ENCODE peak calls at places on chromosomes 4 and X, in six cellular contexts. R is AG08395; X is NCI-H748 treated with DMSO at 0.1 percent for 48 hours; G is GM12864; F is H9; Z is activated CD4-positive, CD25-positive, alpha-beta regulatory T cell treated with anti-CD3 and anti-CD28 coated beads, Interleukin-2, amount 50 U/mL, for 16 hours. V is an unnamed sample.

GRCh38 chr4:112183252-112183651 is 38.0 kb downstream of the FAM241A start:
- DNase-seq in G (no peak), F (no peak), Z (no peak), R (no peak), X (no peak), V (no peak)

GRCh38 chr4:90441770-90442169 is 314.6 kb downstream of the CCSER1 start:
- DNase-seq in X (no peak), R (no peak), F (no peak), G (no peak), Z (no peak), V (no peak)

GRCh38 chr4:155900402-155900801 is 3.1 kb upstream of the TDO2 start:
- DNase-seq in Z (no peak), G (no peak), F (no peak), X (no peak), R (peak; percentile 17), V (peak; percentile 3)

GRCh38 chrX:72247206-72247944 is 8.5 kb upstream of the ERCC6L start:
- DNase-seq in R (no peak), F (no peak), X (no peak), G (no peak), Z (no peak), V (no peak)

GRCh38 chr4:6546091-6546490 is 28.9 kb upstream of the MAN2B2 start:
- DNase-seq in Z (no peak), X (no peak), G (no peak), F (no peak), R (no peak), V (no peak)

GRCh38 chrX:34884693-34885277 is 57.8 kb upstream of the FAM47B start:
- DNase-seq in R (peak; percentile 80), X (no peak), G (no peak), Z (no peak), F (no peak), V (no peak)

GRCh38 chr4:84499065-84499982 is at the start of gene NKX6-1:
- DNase-seq in F (peak; percentile 95), Z (no peak), R (peak; percentile 97), G (no peak), X (peak; percentile 74), V (peak; percentile 80)

GRCh38 chr4:7255996-7256395 is 63.7 kb downstream of the SORCS2 start:
- DNase-seq in X (no peak), Z (no peak), R (no peak), G (no peak), F (no peak), V (no peak)

GRCh38 chr4:74389494-74389893 is 24.5 kb downstream of the EREG start:
- DNase-seq in R (no peak), Z (no peak), G (no peak), X (no peak), F (no peak), V (no peak)

GRCh38 chr4:185576918-185577591 is 41.7 kb upstream of the PDLIM3 start:
- DNase-seq in X (no peak), F (no peak), Z (no peak), R (no peak), G (no peak), V (no peak)

GRCh38 chrX:21932277-21932996 is 8.1 kb upstream of the SMS start:
- DNase-seq in X (no peak), Z (no peak), G (no peak), R (peak; percentile 82), F (no peak), V (no peak)

GRCh38 chrX:10441464-10441863 is 178.9 kb downstream of the MID1 start:
- DNase-seq in G (no peak), X (no peak), F (no peak), R (no peak), Z (no peak), V (no peak)

GRCh38 chrX:74923942-74924448 is 1.3 kb downstream of the NEXMIF start:
- DNase-seq in R (no peak), G (no peak), Z (no peak), X (peak; percentile 33), F (no peak), V (no peak)

GRCh38 chrX:132491191-132491590 is 2.4 kb upstream of the MBNL3 start:
- DNase-seq in X (peak; percentile 49), R (no peak), G (no peak), F (no peak), Z (no peak), V (no peak)

GRCh38 chr4:156931267-156931666 is 40.3 kb downstream of the PDGFC start:
- DNase-seq in Z (no peak), G (no peak), X (no peak), F (no peak), R (peak; percentile 52), V (no peak)

GRCh38 chr4:85548841-85549240 is 73.9 kb downstream of the ARHGAP24 start:
- DNase-seq in G (no peak), Z (no peak), X (no peak), R (no peak), F (no peak), V (no peak)

GRCh38 chr4:92021788-92022187 is 282.0 kb upstream of the GRID2 start:
- DNase-seq in X (no peak), F (no peak), G (no peak), Z (no peak), R (no peak), V (no peak)

V was measured in NT2/D1.